ENCODE peak calls at places on chromosomes 5 and 9, in eight cellular contexts. R is psoas muscle, D is body of pancreas, Q is uterus, I is mucosa of descending colon, A is cardiac muscle cell, W is AG10803, E is prostate gland. T is an unnamed sample.

GRCh38 chr5:51811883-51812282 is 428.6 kb downstream of the ISL1 start:
- DNase-seq in E (no peak), D (no peak), Q (no peak), W (no peak), I (no peak), R (no peak), A (no peak), T (no peak)

GRCh38 chr9:83962165-83962564 is 17.9 kb downstream of the HNRNPK start:
- DNase-seq in R (no peak), A (peak), Q (no peak), I (no peak), E (no peak), D (no peak), W (peak), T (peak)

GRCh38 chr5:110594866-110595265 is 131.6 kb downstream of the TMEM232 start:
- DNase-seq in E (no peak), A (no peak), D (no peak), W (no peak), R (no peak), Q (no peak), I (peak), T (no peak)

GRCh38 chr5:5494489-5495402 is 72.3 kb downstream of the ICE1 start:
- DNase-seq in R (peak), W (peak), I (peak), A (peak), Q (peak), D (peak), E (peak), T (peak)

GRCh38 chr9:91186311-91187101 is 175.2 kb downstream of the AUH start:
- DNase-seq in E (no peak), I (no peak), A (no peak), D (no peak), W (no peak), R (no peak), Q (no peak), T (no peak)

GRCh38 chr5:126219616-126220015 is 203.6 kb upstream of the GRAMD2B start:
- DNase-seq in Q (no peak), E (no peak), I (no peak), D (no peak), A (no peak), R (no peak), W (no peak), T (no peak)

GRCh38 chr5:36360311-36360710 is 58.6 kb upstream of the RANBP3L start:
- DNase-seq in D (no peak), A (no peak), I (no peak), W (no peak), Q (no peak), E (no peak), R (no peak), T (no peak)

GRCh38 chr9:99778308-99778707 is 43.4 kb upstream of the NR4A3 start:
- DNase-seq in Q (no peak), D (no peak), A (peak), W (peak), I (no peak), E (no peak), R (no peak), T (no peak)

GRCh38 chr5:74075900-74076484 is 450.0 kb downstream of the ARHGEF28 start:
- DNase-seq in Q (no peak), D (no peak), E (peak), A (no peak), W (no peak), I (no peak), R (no peak), T (peak)

GRCh38 chr5:111584651-111585050 is 72.3 kb upstream of the STARD4 start:
- DNase-seq in R (no peak), D (no peak), W (peak), Q (no peak), E (no peak), A (peak), I (no peak), T (no peak)

DNA sequence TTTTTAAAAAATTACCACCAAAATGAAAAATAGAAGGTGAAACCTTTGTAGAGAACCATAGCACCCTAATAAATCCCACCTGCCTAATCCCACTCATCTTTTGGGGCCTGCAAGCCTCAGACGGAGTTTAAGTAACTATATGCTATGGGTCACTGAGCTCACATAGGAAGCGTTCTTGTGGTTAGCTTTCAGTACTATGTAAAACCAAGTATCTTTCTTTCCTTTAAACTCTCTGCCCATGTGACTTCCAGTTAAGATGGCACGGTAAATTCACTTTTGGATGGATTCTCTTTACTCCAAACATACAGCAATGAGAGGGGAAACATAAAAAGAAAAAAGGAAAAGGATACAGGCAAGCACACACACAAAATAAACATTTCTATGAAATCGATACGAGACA is 50.9 kb downstream of the FANCC start:
- DNase-seq in D (no peak), Q (no peak), W (no peak), R (no peak), E (no peak), I (no peak), A (no peak), T (no peak)
- H3K4me3 ChIP-seq in D (no peak), Q (no peak), W (no peak), R (no peak), E (no peak), I (no peak), A (no peak), T (no peak)

DNA sequence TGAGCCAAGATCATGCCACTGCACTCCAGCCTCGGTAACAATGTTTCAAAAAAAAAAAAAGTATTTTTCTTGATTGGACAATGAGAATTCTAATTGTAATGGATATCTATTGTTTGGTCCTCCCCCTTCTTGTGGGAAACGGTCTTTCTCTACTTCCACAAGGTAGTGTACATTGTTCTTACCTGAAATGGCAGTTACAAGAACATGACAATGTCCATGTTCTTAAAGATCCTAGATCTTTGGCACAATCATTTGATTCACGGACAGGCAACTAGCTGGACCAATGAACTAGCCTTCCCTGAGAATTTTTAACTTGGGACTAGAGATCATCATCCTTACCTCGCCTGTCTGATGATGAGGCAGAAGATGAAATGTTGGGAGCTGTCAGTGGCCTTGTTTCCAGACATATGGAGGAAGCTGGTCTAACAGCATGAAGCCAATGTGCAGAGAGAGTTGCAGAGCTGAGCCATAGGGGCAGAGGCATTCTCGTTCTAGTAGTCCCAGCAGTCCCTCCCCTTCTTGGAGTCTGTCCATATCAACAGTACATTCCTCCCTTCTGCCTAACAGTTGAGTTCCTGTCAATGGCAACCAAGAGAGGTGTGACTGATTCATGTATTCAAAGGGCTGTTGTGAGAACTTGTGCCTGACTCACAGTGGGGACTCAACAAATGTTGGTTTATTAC is 2.2 kb upstream of the MARCHF6 start:
- DNase-seq in R (no peak), D (peak), W (peak), Q (no peak), A (peak), E (no peak), I (no peak), T (no peak)
- TF ChIP-seq CTCF in R (no peak), D (no peak), W (no peak), Q (no peak), A (no peak), E (no peak), I (no peak), T (no peak)

GRCh38 chr9:132054024-132054423 is 25.6 kb downstream of the MED27 start:
- DNase-seq in E (no peak), I (no peak), R (no peak), D (no peak), W (no peak), Q (no peak), A (no peak), T (no peak)

GRCh38 chr9:132046456-132046855 is 33.2 kb downstream of the MED27 start:
- DNase-seq in Q (no peak), A (no peak), W (peak), I (no peak), R (no peak), E (no peak), D (no peak), T (no peak)

GRCh38 chr9:132049900-132050299 is 29.8 kb downstream of the MED27 start:
- DNase-seq in W (no peak), A (no peak), Q (no peak), D (no peak), E (no peak), R (no peak), I (no peak), T (no peak)

GRCh38 chr9:132048191-132048590 is 31.5 kb downstream of the MED27 start:
- DNase-seq in E (no peak), D (no peak), Q (no peak), R (no peak), I (no peak), W (no peak), A (no peak), T (no peak)

DNA sequence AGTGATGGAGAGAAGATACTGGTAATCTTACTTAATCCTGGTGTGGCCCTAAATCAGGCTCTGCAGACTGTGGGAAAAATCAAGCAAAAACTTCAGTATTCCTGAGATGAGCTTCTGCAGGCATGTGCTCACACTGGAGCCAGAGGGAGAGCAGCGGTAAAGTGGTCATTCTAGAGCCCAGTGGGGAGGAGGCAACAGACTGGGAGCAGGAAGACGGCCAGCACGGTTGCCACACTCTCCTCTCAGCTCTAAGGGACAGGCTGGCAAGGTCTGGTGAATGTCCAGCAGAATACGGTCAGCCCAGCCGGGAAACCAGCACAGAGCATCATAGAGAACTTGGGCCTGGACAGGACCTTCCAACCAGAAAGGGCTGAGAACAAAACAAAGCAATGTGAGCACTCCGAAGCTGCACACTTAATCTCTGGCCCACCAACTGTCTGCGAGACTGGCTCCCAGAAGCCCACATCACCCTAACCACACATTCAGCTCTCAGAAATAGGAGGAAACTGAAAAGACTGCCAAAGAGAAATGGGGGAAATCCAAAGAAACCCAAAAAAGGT is 30.3 kb downstream of the MED27 start:
- DNase-seq in Q (no peak), W (no peak), I (no peak), R (peak), D (no peak), E (no peak), A (no peak), T (no peak)
- H3K4me3 ChIP-seq in Q (no peak), W (no peak), I (no peak), R (no peak), D (no peak), E (no peak), A (no peak), T (no peak)

GRCh38 chr5:176578391-176578808 is 29.3 kb downstream of the CDHR2 start:
- DNase-seq in W (peak), R (no peak), E (peak), D (peak), A (peak), Q (peak), I (no peak), T (peak)
- TF ChIP-seq CTCF in W (peak), R (peak), E (peak), D (peak), A (peak), Q (no peak), I (peak), T (peak)

GRCh38 chr9:14348241-14349140 is 34.5 kb upstream of the NFIB start:
- DNase-seq in E (no peak), D (peak), I (no peak), Q (no peak), A (peak), W (no peak), R (peak), T (no peak)
- H3K4me3 ChIP-seq in E (peak), D (peak), I (no peak), Q (peak), A (peak), W (peak), R (peak), T (no peak)

DNA sequence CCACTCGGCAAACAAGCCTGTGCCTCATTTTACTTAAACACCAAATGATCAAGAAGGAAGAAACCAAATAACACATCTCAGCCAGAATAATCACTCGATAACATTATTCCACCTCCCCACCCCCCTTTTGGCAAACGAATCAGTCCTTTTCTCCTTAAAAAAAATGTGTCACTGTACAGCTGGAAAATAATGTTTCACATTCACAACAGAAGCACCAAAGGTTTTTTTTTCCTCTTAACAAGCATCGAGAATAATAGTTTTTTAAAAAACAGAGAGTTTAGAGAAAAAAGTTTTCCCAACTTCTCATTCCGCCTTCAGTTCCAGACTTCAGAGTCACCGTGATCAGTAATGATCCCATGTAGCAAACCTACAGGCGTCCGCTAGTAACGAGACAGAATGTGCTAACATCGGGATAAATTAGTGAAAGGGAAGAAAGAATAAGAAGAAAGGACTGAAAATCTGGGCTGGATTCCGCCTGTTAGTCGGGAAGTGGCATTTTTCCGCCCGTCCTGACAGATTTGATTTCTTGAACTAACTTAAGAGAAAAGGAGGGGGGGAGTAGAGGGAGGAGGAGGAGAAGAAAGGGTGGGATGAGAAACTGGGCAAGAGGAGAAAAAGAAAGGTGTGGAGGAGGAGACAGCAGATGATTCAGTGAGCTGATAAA is at the start of gene ZNF608:
- DNase-seq in I (no peak), W (no peak), E (peak), R (no peak), D (peak), A (peak), Q (peak), T (no peak)
- TF ChIP-seq CTCF in I (no peak), W (no peak), E (peak), R (no peak), D (peak), A (no peak), Q (no peak), T (no peak)

GRCh38 chr9:126430124-126430523 is 103.5 kb downstream of the MVB12B start:
- DNase-seq in A (no peak), Q (no peak), W (no peak), E (no peak), R (no peak), D (no peak), I (no peak), T (no peak)
- H3K4me3 ChIP-seq in A (no peak), Q (no peak), W (no peak), E (no peak), R (no peak), D (no peak), I (no peak), T (no peak)

GRCh38 chr9:87250205-87250604 is 247.5 kb upstream of the DAPK1 start:
- DNase-seq in E (no peak), I (no peak), W (no peak), R (no peak), A (no peak), D (no peak), Q (no peak), T (no peak)
- TF ChIP-seq CTCF in E (no peak), I (no peak), W (no peak), R (no peak), A (no peak), D (no peak), Q (no peak), T (no peak)

GRCh38 chr9:114896344-114896743 is 34.0 kb downstream of the TNFSF8 start:
- DNase-seq in A (no peak), E (no peak), I (no peak), W (no peak), R (no peak), Q (no peak), D (no peak), T (no peak)

GRCh38 chr9:114898741-114899140 is 31.6 kb downstream of the TNFSF8 start:
- DNase-seq in W (no peak), A (peak), D (no peak), Q (no peak), R (peak), E (no peak), I (peak), T (no peak)

GRCh38 chr9:114902773-114903589 is 27.4 kb downstream of the TNFSF8 start:
- DNase-seq in W (no peak), A (peak), D (no peak), Q (no peak), E (no peak), I (no peak), R (no peak), T (no peak)

GRCh38 chr9:114900937-114901802 is 29.2 kb downstream of the TNFSF8 start:
- DNase-seq in A (peak), W (peak), Q (no peak), E (no peak), I (no peak), R (no peak), D (no peak), T (no peak)

GRCh38 chr9:114899461-114899860 is 30.9 kb downstream of the TNFSF8 start:
- DNase-seq in Q (no peak), A (no peak), E (no peak), W (no peak), R (no peak), D (no peak), I (no peak), T (no peak)
- H3K4me3 ChIP-seq in Q (no peak), A (no peak), E (no peak), W (no peak), R (no peak), D (no peak), I (no peak), T (no peak)

DNA sequence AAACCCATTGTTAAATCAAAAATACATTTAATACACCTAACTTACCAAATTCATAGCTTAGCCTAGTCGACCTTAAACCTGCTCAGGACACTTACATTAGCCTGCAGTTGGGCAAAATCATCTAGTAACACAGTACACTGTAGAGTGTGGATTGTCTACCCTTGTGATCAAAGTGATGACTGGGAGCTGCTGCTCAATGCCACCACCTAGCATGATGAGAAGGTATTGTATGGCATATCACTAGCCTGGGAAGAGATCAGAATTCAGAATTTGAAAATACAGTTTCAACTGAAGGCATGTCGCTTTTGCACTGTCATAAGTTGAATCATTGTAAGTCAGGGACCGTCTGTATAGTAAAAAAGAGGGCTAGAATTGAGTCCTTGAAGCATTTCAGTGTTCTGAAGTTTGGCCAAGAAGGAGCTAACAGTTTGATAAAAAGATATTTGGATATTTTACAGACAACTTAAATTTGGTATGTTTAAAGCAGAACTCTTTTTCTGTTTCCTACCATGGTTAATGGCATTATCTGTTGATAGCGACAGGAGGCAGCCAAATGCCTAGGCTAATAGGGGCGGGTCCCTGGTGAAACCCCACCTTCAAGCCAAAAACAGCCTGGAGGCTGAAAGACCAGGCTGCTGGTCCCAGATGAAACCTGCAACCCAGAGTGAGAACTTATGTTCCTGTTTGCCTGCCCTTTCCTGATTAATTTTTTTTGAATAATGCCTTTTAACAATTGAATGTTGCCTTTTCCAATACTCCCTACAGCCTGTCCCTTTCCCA is 23.0 kb downstream of the SMIM15 start:
- DNase-seq in A (peak), E (no peak), W (no peak), R (no peak), Q (no peak), D (no peak), I (no peak), T (no peak)
- TF ChIP-seq CTCF in A (peak), E (no peak), W (peak), R (no peak), Q (no peak), D (no peak), I (no peak), T (peak)